ENCODE peak calls at places on chromosome 3, in six cellular contexts. N is NCI-H1105, R is AML-193, U is NCI-H2029, C is breast epithelium, H is retinal pigment epithelial cell. S is an unnamed sample.

GRCh38 chr3:187401861-187402260 is 33.7 kb downstream of the RTP4 start:
- DNase-seq in U (peak; percentile 3), N (peak; percentile 89), H (no peak), C (no peak), R (no peak), S (no peak)

GRCh38 chr3:158836312-158836711 is 34.5 kb downstream of the MFSD1 start:
- DNase-seq in N (no peak), H (no peak), R (no peak), U (no peak), C (no peak), S (no peak)

GRCh38 chr3:99586680-99587079 is 51.7 kb upstream of the COL8A1 start:
- DNase-seq in C (no peak), R (no peak), U (no peak), N (no peak), H (no peak), S (no peak)

GRCh38 chr3:179430277-179430870 is 20.9 kb downstream of the GNB4 start:
- DNase-seq in H (no peak), C (no peak), N (no peak), R (no peak), U (no peak), S (no peak)

GRCh38 chr3:87468938-87469337 is 192.6 kb upstream of the POU1F1 start:
- DNase-seq in C (no peak), H (peak; percentile 20), N (no peak), R (no peak), U (no peak), S (no peak)

GRCh38 chr3:83523470-83524073 is 1435.2 kb upstream of the CADM2 start:
- DNase-seq in U (peak; percentile 0), N (no peak), R (peak; percentile 73), H (peak; percentile 43), C (no peak), S (no peak)

GRCh38 chr3:71614426-71614825 is 30.9 kb upstream of the FOXP1 start:
- DNase-seq in U (no peak), R (no peak), N (no peak), C (no peak), H (no peak), S (no peak)

GRCh38 chr3:123605789-123606234 is 21.0 kb upstream of the HACD2 start:
- DNase-seq in N (no peak), U (no peak), H (no peak), R (no peak), C (no peak), S (no peak)

GRCh38 chr3:48548731-48549705 is 7.6 kb downstream of the PFKFB4 start:
- DNase-seq in C (peak; percentile 83), R (peak; percentile 93), U (peak; percentile 30), N (peak; percentile 39), H (no peak), S (peak; percentile 66)

GRCh38 chr3:188578579-188579363 is 424.8 kb downstream of the LPP start:
- DNase-seq in R (no peak), N (no peak), H (no peak), C (no peak), U (no peak), S (no peak)

GRCh38 chr3:71066849-71067261 is 516.7 kb downstream of the FOXP1 start:
- DNase-seq in U (no peak), C (no peak), H (no peak), R (peak; percentile 73), N (no peak), S (no peak)

GRCh38 chr3:155411500-155412223 is 118.2 kb upstream of the STRIT1 start:
- DNase-seq in R (no peak), H (no peak), U (no peak), N (no peak), C (no peak), S (no peak)

GRCh38 chr3:108500728-108501127 is 9.7 kb downstream of the MYH15 start:
- DNase-seq in C (no peak), N (no peak), H (no peak), R (no peak), U (no peak), S (no peak)

GRCh38 chr3:110521019-110521418 is 550.6 kb upstream of the NECTIN3 start:
- DNase-seq in U (no peak), R (no peak), H (peak; percentile 61), N (no peak), C (no peak), S (no peak)